ENCODE peak calls at places on chromosomes 7 and 10, in nine cellular contexts. One of them, this sample, is unnamed.

GRCh38 chr10:44264244-44264643 is 120.7 kb downstream of the CXCL12 start:
- DNase-seq in suprapubic skin: no peak
- DNase-seq in MCF 10A: no peak
- DNase-seq in amniotic epithelial cell: no peak
- DNase-seq in Ammon's horn: no peak
- DNase-seq in A549: no peak
- DNase-seq in astrocyte: no peak
- DNase-seq in substantia nigra: no peak
- DNase-seq in mammary epithelial cell: no peak
- DNase-seq in this sample: no peak

GRCh38 chr10:70381491-70382421 is 669 bp downstream of the LRRC20 start:
- DNase-seq in suprapubic skin: peak; percentile 75
- DNase-seq in MCF 10A: no peak
- DNase-seq in amniotic epithelial cell: no peak
- DNase-seq in Ammon's horn: peak; percentile 58
- DNase-seq in A549: peak; percentile 59
- DNase-seq in astrocyte: peak; percentile 7
- DNase-seq in substantia nigra: peak; percentile 46
- DNase-seq in mammary epithelial cell: peak; percentile 39
- DNase-seq in this sample: no peak

GRCh38 chr10:45437587-45438456 is 63.8 kb downstream of the ALOX5 start:
- DNase-seq in suprapubic skin: no peak
- DNase-seq in MCF 10A: peak; percentile 10
- DNase-seq in amniotic epithelial cell: no peak
- DNase-seq in Ammon's horn: no peak
- DNase-seq in A549: no peak
- DNase-seq in astrocyte: no peak
- DNase-seq in substantia nigra: no peak
- DNase-seq in mammary epithelial cell: no peak
- DNase-seq in this sample: no peak

GRCh38 chr7:101308245-101309085 is 13.1 kb downstream of the IFT22 start:
- DNase-seq in suprapubic skin: peak; percentile 71
- DNase-seq in MCF 10A: peak; percentile 75
- DNase-seq in amniotic epithelial cell: peak; percentile 29
- DNase-seq in Ammon's horn: no peak
- DNase-seq in A549: peak; percentile 81
- DNase-seq in astrocyte: peak; percentile 3
- DNase-seq in substantia nigra: no peak
- DNase-seq in mammary epithelial cell: peak; percentile 73
- DNase-seq in this sample: peak; percentile 77

GRCh38 chr10:87038286-87038717 is 18.2 kb downstream of the FAM25A start:
- DNase-seq in suprapubic skin: no peak
- DNase-seq in MCF 10A: peak; percentile 50
- DNase-seq in amniotic epithelial cell: no peak
- DNase-seq in Ammon's horn: no peak
- DNase-seq in A549: no peak
- DNase-seq in astrocyte: no peak
- DNase-seq in substantia nigra: no peak
- DNase-seq in mammary epithelial cell: no peak
- DNase-seq in this sample: no peak

GRCh38 chr10:52198540-52198939 is 115.5 kb upstream of the DKK1 start:
- DNase-seq in suprapubic skin: no peak
- DNase-seq in MCF 10A: no peak
- DNase-seq in amniotic epithelial cell: peak; percentile 19
- DNase-seq in Ammon's horn: no peak
- DNase-seq in A549: no peak
- DNase-seq in astrocyte: peak; percentile 6
- DNase-seq in substantia nigra: no peak
- DNase-seq in mammary epithelial cell: peak; percentile 1
- DNase-seq in this sample: no peak

GRCh38 chr7:51029586-51030230 is 247.0 kb upstream of the GRB10 start:
- DNase-seq in suprapubic skin: no peak
- DNase-seq in MCF 10A: peak; percentile 73
- DNase-seq in amniotic epithelial cell: peak; percentile 91
- DNase-seq in Ammon's horn: no peak
- DNase-seq in A549: no peak
- DNase-seq in astrocyte: peak; percentile 91
- DNase-seq in substantia nigra: no peak
- DNase-seq in mammary epithelial cell: peak; percentile 57
- DNase-seq in this sample: no peak

GRCh38 chr7:91759205-91759863 is 121.2 kb downstream of the MTERF1 start:
- DNase-seq in suprapubic skin: no peak
- DNase-seq in MCF 10A: peak; percentile 50
- DNase-seq in amniotic epithelial cell: peak; percentile 37
- DNase-seq in Ammon's horn: no peak
- DNase-seq in A549: no peak
- DNase-seq in astrocyte: peak; percentile 22
- DNase-seq in substantia nigra: no peak
- DNase-seq in mammary epithelial cell: peak; percentile 26
- DNase-seq in this sample: no peak

GRCh38 chr10:29840516-29841276 is 205.9 kb upstream of the SVIL start:
- DNase-seq in suprapubic skin: no peak
- DNase-seq in MCF 10A: no peak
- DNase-seq in amniotic epithelial cell: no peak
- DNase-seq in Ammon's horn: no peak
- DNase-seq in A549: no peak
- DNase-seq in astrocyte: no peak
- DNase-seq in substantia nigra: no peak
- DNase-seq in mammary epithelial cell: peak; percentile 38
- DNase-seq in this sample: no peak

GRCh38 chr10:132575320-132576201 is 38.0 kb downstream of the INPP5A start:
- DNase-seq in suprapubic skin: peak; percentile 55
- DNase-seq in MCF 10A: peak; percentile 65
- DNase-seq in amniotic epithelial cell: peak; percentile 67
- DNase-seq in Ammon's horn: peak; percentile 57
- DNase-seq in A549: no peak
- DNase-seq in astrocyte: peak; percentile 95
- DNase-seq in substantia nigra: no peak
- DNase-seq in mammary epithelial cell: no peak
- DNase-seq in this sample: no peak

GRCh38 chr10:27744478-27745379 is 890 bp downstream of the MKX start:
- DNase-seq in suprapubic skin: peak; percentile 67
- DNase-seq in MCF 10A: no peak
- DNase-seq in amniotic epithelial cell: no peak
- DNase-seq in Ammon's horn: no peak
- DNase-seq in A549: no peak
- DNase-seq in astrocyte: peak; percentile 26
- DNase-seq in substantia nigra: peak; percentile 14
- DNase-seq in mammary epithelial cell: peak; percentile 13
- DNase-seq in this sample: no peak

GRCh38 chr7:67854236-67854635 is 857.6 kb downstream of the TYW1 start:
- DNase-seq in suprapubic skin: no peak
- DNase-seq in MCF 10A: no peak
- DNase-seq in amniotic epithelial cell: no peak
- DNase-seq in Ammon's horn: peak; percentile 11
- DNase-seq in A549: no peak
- DNase-seq in astrocyte: no peak
- DNase-seq in substantia nigra: no peak
- DNase-seq in mammary epithelial cell: no peak
- DNase-seq in this sample: no peak

GRCh38 chr7:130446285-130446684 is 5.5 kb upstream of the CEP41 start:
- DNase-seq in suprapubic skin: no peak
- DNase-seq in MCF 10A: no peak
- DNase-seq in amniotic epithelial cell: no peak
- DNase-seq in Ammon's horn: no peak
- DNase-seq in A549: no peak
- DNase-seq in astrocyte: no peak
- DNase-seq in substantia nigra: no peak
- DNase-seq in mammary epithelial cell: no peak
- DNase-seq in this sample: no peak

GRCh38 chr10:121648078-121648477 is 49.8 kb upstream of the FGFR2 start:
- DNase-seq in suprapubic skin: no peak
- DNase-seq in MCF 10A: no peak
- DNase-seq in amniotic epithelial cell: no peak
- DNase-seq in Ammon's horn: peak; percentile 79
- DNase-seq in A549: no peak
- DNase-seq in astrocyte: no peak
- DNase-seq in substantia nigra: peak; percentile 76
- DNase-seq in mammary epithelial cell: no peak
- DNase-seq in this sample: no peak

This sample was measured in NAMALWA.